ENCODE peak calls at places on chromosome 22, in five cellular contexts. U is left lung; Q is colonic mucosa; L is neuronal stem cell; G is naive thymus-derived CD4-positive, alpha-beta T cell. P is an unnamed sample. For H3K4me1, the result is how much of the 10 kb centered on the place peaks cover.

GRCh38 chr22:29369460-29369859 is 18.9 kb downstream of the AP1B1 start:
- DNase-seq in L (peak), G (no peak), U (peak), Q (no peak), P (peak)

GRCh38 chr22:23396362-23397007 is 183.6 kb downstream of the IGLL1 start:
- DNase-seq in U (peak), Q (no peak), G (no peak), L (no peak), P (no peak)

GRCh38 chr22:27029584-27030130 is 372.3 kb downstream of the MIAT start:
- DNase-seq in U (no peak), L (no peak), Q (no peak), G (no peak), P (no peak)

GRCh38 chr22:28023036-28023435 is 104.0 kb upstream of the PITPNB start:
- DNase-seq in U (peak), G (no peak), L (no peak), Q (peak), P (no peak)

GRCh38 chr22:48780597-48781277 is 1046.9 kb downstream of the BRD1 start:
- DNase-seq in L (no peak), Q (no peak), G (no peak), U (no peak), P (no peak)

GRCh38 chr22:28883917-28884753 is 763 bp downstream of the ZNRF3 start:
- DNase-seq in U (peak), G (peak), Q (peak), L (peak), P (peak)

GRCh38 chr22:29081499-29082236 is 8.8 kb downstream of the KREMEN1 start:
- DNase-seq in Q (no peak), L (no peak), U (no peak), G (no peak), P (no peak)

GRCh38 chr22:22207845-22208564 is 36.6 kb upstream of the VPREB1 start:
- DNase-seq in G (peak), U (peak), L (peak), Q (peak), P (peak)

GRCh38 chr22:30187726-30188407 is 58.7 kb downstream of the LIF start:
- DNase-seq in G (no peak), L (no peak), U (no peak), Q (no peak), P (no peak)

GRCh38 chr22:50293441-50294318 is 13.8 kb downstream of the PLXNB2 start:
- DNase-seq in U (peak), Q (peak), L (peak), G (no peak), P (peak)

GRCh38 chr22:18033204-18033998 is 9.0 kb upstream of the MICAL3 start:
- DNase-seq in U (no peak), Q (no peak), G (no peak), L (no peak), P (no peak)

GRCh38 chr22:48968201-48968959 is 859.3 kb downstream of the BRD1 start:
- DNase-seq in G (peak), U (no peak), Q (peak), L (no peak), P (no peak)

GRCh38 chr22:19325296-19325950 is 33.9 kb upstream of the CLTCL1 start:
- DNase-seq in Q (no peak), G (no peak), U (no peak), L (no peak), P (no peak)

GRCh38 chr22:36352775-36353507 is 34.8 kb downstream of the MYH9 start:
- DNase-seq in U (no peak), G (peak), L (no peak), Q (no peak), P (peak)

GRCh38 chr22:22394589-22394988 is 114.0 kb downstream of the ZNF280B start:
- DNase-seq in Q (no peak), U (no peak), G (no peak), L (no peak), P (no peak)

GRCh38 chr22:31296258-31296657 is 4.0 kb upstream of the PIK3IP1 start:
- DNase-seq in L (no peak), G (no peak), Q (no peak), U (no peak), P (no peak)

GRCh38 chr22:27718186-27719032 is 83.1 kb downstream of the MN1 start:
- DNase-seq in Q (peak), G (no peak), L (no peak), U (peak), P (peak)

GRCh38 chr22:23305922-23306374 is 125.6 kb downstream of the BCR start:
- DNase-seq in Q (no peak), G (no peak), L (no peak), U (no peak), P (peak)

GRCh38 chr22:39457047-39457545 is 284 bp downstream of the MGAT3 start:
- DNase-seq in L (no peak), U (no peak), G (no peak), Q (no peak), P (no peak)

GRCh38 chr22:49838771-49839717 is 11.4 kb upstream of the BRD1 start:
- DNase-seq in U (no peak), Q (peak), G (peak), L (no peak), P (peak)

GRCh38 chr22:27881404-27881803 is 37.7 kb downstream of the PITPNB start:
- DNase-seq in L (no peak), Q (no peak), G (no peak), U (no peak), P (peak)

GRCh38 chr22:50547231-50547851 is 1.6 kb downstream of the KLHDC7B start:
- DNase-seq in L (no peak), Q (no peak), U (no peak), G (no peak), P (no peak)

GRCh38 chr22:19431641-19432091 is at the start of gene HIRA:
- DNase-seq in L (peak), U (peak), Q (peak), G (peak), P (peak)

GRCh38 chr22:35538801-35539321 is 1.8 kb upstream of the RASD2 start:
- DNase-seq in U (no peak), L (no peak), G (no peak), Q (peak), P (no peak)

GRCh38 chr22:49638788-49639187 is 188.9 kb downstream of the BRD1 start:
- DNase-seq in U (no peak), L (no peak), G (no peak), Q (no peak), P (peak)

GRCh38 chr22:18070556-18071306 is 7.1 kb upstream of the PEX26 start:
- DNase-seq in L (no peak), Q (no peak), U (no peak), G (no peak), P (no peak)

GRCh38 chr22:22702159-22702873 is 57.9 kb downstream of the GGTLC2 start:
- DNase-seq in G (no peak), L (no peak), U (no peak), Q (peak), P (peak)

GRCh38 chr22:33659423-33659822 is 260.9 kb downstream of the LARGE1 start:
- DNase-seq in U (no peak), Q (no peak), G (no peak), L (no peak), P (no peak)

GRCh38 chr22:36234919-36235318 is 4.4 kb downstream of the APOL2 start:
- DNase-seq in U (no peak), Q (no peak), L (no peak), G (no peak), P (no peak)

GRCh38 chr22:30422481-30423295 is 2.9 kb upstream of the MTFP1 start:
- DNase-seq in U (peak), Q (peak), G (no peak), L (peak), P (peak)

GRCh38 chr22:19066531-19067271 is 55.5 kb downstream of the DGCR2 start:
- DNase-seq in G (no peak), U (no peak), Q (no peak), L (no peak), P (no peak)

GRCh38 chr22:31346733-31347250 is 646 bp upstream of the PATZ1 start:
- DNase-seq in G (peak), L (peak), U (peak), Q (peak), P (peak)

GRCh38 chr22:38699143-38699542 is 1.6 kb downstream of the JOSD1 start:
- DNase-seq in U (no peak), Q (no peak), L (no peak), G (peak), P (no peak)

GRCh38 chr22:41324818-41325528 is 23.6 kb downstream of the ZC3H7B start:
- DNase-seq in Q (no peak), U (no peak), G (no peak), L (no peak), P (peak)

DNA sequence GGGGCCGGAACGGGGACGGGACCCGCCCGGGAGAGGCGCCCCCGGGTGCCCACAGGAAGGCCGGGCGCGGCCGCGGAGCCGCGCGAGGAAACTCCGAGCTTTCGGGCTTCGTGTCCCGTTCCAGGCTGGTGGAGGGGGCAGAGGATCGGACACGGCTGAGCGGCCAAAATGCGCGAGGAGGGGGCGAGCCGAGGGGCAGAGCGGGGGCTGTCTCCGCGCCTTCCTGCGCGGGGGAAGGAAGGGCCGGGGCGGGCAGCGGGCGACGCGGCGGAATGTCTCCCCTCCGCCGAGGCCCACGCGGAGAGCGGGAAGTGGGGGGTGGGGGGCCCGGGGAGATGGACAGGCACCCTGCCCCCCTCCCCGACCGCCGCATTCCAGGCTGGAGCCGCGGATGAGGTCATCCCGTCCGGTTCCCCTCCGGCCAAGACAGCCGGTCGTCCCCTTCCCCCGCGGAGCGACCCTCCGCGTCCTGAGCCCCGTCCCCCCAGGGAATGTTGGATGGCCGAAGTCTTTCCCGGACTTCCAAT is 465 bp downstream of the CDC42EP1 start:
- DNase-seq in U (peak), L (no peak), G (no peak), Q (no peak), P (peak)
- H3K4me1 ChIP-seq in U (half or more), L (under half), G (under half), Q (under half), P (under half)

GRCh38 chr22:45550416-45550815 is 47.7 kb downstream of the FBLN1 start:
- DNase-seq in G (no peak), Q (no peak), U (no peak), L (no peak), P (peak)
- H3K4me1 ChIP-seq in G (under half), Q (under half), U (under half), L (under half), P (under half)

GRCh38 chr22:46966495-46966845 is 204.0 kb downstream of the TBC1D22A start:
- DNase-seq in Q (no peak), U (no peak), L (no peak), G (no peak), P (no peak)

GRCh38 chr22:46967445-46968358 is 205.3 kb downstream of the TBC1D22A start:
- DNase-seq in G (no peak), U (no peak), L (no peak), Q (no peak), P (no peak)

GRCh38 chr22:46966846-46967245 is 204.4 kb downstream of the TBC1D22A start:
- DNase-seq in L (no peak), U (no peak), G (no peak), Q (no peak), P (no peak)

GRCh38 chr22:46964773-46965550 is 202.5 kb downstream of the TBC1D22A start:
- DNase-seq in Q (no peak), U (no peak), L (no peak), G (no peak), P (no peak)

GRCh38 chr22:46965552-46966494 is 203.4 kb downstream of the TBC1D22A start:
- DNase-seq in U (no peak), L (no peak), Q (no peak), G (no peak), P (no peak)
- H3K4me1 ChIP-seq in U (under half), L (under half), Q (under half), G (under half), P (under half)

GRCh38 chr22:42332089-42332488 is 61.6 kb upstream of the TCF20 start:
- DNase-seq in Q (no peak), G (no peak), L (no peak), U (no peak), P (no peak)

GRCh38 chr22:42330170-42330569 is 59.7 kb upstream of the TCF20 start:
- DNase-seq in L (no peak), Q (no peak), G (no peak), U (no peak), P (no peak)

GRCh38 chr22:42329504-42329903 is 59.1 kb upstream of the TCF20 start:
- DNase-seq in U (no peak), G (no peak), L (no peak), Q (no peak), P (no peak)

GRCh38 chr22:42333544-42333943 is 63.1 kb upstream of the TCF20 start:
- DNase-seq in Q (no peak), U (no peak), L (no peak), G (no peak), P (no peak)

GRCh38 chr22:42330953-42331525 is 60.6 kb upstream of the TCF20 start:
- DNase-seq in G (no peak), Q (peak), U (no peak), L (no peak), P (no peak)
- H3K4me1 ChIP-seq in G (under half), Q (under half), U (under half), L (under half), P (under half)

GRCh38 chr22:20946080-20946986 is 20.7 kb upstream of the AIFM3 start:
- DNase-seq in G (no peak), U (peak), Q (no peak), L (no peak), P (no peak)

GRCh38 chr22:20940904-20941385 is 23.7 kb downstream of the CRKL start:
- DNase-seq in U (no peak), G (no peak), Q (no peak), L (no peak), P (no peak)

GRCh38 chr22:20944042-20944441 is 23.0 kb upstream of the AIFM3 start:
- DNase-seq in G (no peak), L (no peak), U (no peak), Q (no peak), P (no peak)

GRCh38 chr22:20945578-20945934 is 21.5 kb upstream of the AIFM3 start:
- DNase-seq in Q (no peak), G (no peak), L (no peak), U (no peak), P (no peak)

DNA sequence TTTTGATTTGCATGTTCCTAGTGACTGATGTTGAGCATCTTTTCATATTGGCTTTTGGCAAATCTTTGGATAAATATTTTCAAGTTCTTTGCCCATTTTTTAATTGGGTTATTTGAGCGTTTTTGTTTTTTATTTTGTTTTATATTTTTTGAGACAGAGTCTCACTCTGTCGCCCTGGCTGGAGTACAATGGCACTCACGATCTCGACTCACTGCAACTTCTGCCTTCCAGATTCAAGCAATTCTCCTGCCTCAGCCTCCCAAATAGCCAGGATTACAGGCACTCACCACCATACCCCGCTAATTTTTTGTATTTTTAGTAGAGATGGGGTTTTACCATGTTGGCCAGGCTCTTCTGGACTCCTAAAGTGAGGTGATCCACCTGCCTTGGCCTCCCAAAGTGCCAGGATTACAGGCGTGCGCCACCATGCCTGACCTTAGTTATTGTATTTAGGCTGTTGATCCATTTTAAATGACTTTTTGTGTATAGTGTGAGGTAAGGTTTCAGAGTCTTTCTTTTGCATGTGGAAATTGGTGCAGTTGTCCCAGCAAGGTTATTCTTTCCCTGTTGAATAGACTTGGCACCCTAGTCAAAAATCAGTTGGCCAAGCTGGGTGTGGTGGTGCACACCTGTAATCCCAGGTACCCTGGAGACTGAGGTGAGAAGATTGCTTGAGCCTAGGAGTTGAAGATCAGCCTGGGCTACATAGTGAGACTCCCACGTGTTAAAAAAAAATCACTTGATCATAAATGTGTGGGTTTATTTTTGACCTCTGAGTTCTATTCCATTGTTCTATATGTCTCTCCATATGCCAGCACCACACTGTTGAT is 23.7 kb upstream of the AIFM3 start:
- DNase-seq in L (no peak), Q (no peak), U (no peak), G (no peak), P (no peak)
- H3K4me1 ChIP-seq in L (under half), Q (under half), U (half or more), G (under half), P (under half)

DNA sequence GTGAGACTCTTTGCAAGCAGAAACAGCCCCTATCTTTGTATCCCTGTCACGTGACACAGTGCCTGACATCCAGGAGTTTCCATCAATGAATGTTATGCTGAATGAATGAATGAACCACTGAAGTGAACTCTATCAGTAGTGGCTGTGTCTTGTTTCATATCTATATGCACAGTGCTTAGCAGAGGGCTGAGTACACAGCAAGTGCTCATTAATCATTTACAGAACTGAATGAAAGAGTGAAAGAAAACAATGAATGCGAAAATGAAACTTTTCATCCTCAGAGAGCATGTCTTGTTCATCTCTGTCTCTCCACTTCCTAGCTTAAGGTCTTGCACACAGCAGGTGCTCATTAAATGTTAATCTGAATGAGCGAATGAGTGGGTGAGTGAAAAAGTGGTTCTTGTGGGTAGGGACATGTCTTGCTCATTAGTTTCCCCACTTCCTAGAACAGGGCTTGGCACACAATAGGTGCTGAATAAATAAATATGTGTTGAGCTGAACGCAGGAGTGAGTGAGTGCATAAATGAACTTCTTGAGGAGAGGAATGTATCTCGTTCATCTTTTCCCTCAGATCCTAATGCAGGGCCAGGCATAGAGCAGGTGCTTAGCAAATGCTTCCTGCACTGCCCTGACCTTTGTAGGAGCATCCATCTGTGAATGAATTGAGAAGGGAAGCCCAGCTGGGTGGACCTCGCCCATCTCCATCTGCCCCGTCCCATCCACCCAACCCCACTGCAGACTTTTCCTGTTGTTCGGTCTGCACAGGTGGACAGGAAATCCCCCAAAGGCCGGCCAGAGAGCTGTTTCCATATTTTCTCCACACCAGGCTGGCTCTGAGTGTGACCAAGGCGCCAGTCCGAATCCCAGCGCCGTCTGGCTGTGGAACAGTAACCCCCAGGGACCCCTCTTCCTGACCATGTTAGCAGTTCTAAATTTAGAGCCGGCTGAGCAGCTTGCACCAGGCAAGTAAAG is 113.4 kb upstream of the CRYBB3 start:
- DNase-seq in L (no peak), G (no peak), Q (no peak), U (no peak), P (peak)
- H3K4me1 ChIP-seq in L (under half), G (under half), Q (under half), U (under half), P (under half)

DNA sequence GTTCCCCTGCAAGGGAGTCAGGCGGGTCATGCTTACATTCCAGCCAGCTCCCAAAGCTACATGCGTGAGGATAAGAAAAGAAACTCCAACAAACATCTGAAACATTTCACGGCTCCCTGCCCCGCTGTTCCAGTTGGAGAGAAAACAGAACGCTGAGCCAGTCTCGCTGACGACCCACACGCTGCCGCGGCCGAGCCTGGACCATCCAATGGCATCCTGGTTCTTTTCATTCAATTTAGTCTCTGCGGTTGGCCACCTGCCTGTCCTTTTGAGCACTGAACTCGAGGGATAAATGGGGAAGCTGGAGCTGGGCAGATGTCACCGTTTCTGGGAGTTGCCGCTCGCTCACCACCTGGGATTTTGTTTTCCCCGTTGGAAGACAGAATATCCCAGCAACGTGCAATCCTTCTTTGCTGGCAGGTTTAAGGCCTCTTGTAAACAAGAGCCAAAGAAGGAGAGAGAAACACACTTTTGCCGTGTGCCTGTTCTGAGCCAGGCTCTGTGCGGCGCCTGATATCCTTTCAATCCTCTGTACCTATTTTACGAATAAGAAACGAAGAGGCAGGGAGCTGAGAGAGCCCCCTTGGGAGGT is 45.3 kb upstream of the SHISAL1 start:
- DNase-seq in U (peak), L (no peak), Q (no peak), G (no peak), P (peak)
- H3K4me1 ChIP-seq in U (under half), L (under half), Q (under half), G (under half), P (under half)

P was measured in right cardiac atrium.